ENCODE peak calls at places on chromosomes 16 and 17, in five cellular contexts. M is naive thymus-derived CD8-positive, alpha-beta T cell; F is GM12865; L is activated CD8-positive, alpha-beta T cell treated with anti-CD3 and anti-CD28 coated beads, Interleukin-2, amount 10 ng/mL, durations not matched to agents 7 days and 5 days; A is esophagus squamous epithelium. R is an unnamed sample.

GRCh38 chr17:19453296-19453695 is 42.3 kb downstream of the RNF112 start:
- DNase-seq in M (no peak), F (no peak), L (no peak), A (no peak), R (no peak)

GRCh38 chr17:47265983-47266541 is 12.4 kb downstream of the ITGB3 start:
- DNase-seq in M (no peak), F (no peak), L (no peak), A (no peak), R (no peak)

GRCh38 chr17:36851230-36851629 is 86.0 kb upstream of the LHX1 start:
- DNase-seq in M (no peak), F (no peak), L (no peak), A (no peak), R (no peak)

GRCh38 chr17:55444471-55445441 is 23.1 kb upstream of the MMD start:
- DNase-seq in M (no peak), F (peak), L (no peak), A (no peak), R (no peak)

GRCh38 chr17:77258638-77259037 is 117.9 kb downstream of the SEC14L1 start:
- DNase-seq in M (no peak), F (no peak), L (no peak), A (no peak), R (no peak)

GRCh38 chr17:32931686-32932085 is 3.7 kb downstream of the TMEM98 start:
- DNase-seq in M (no peak), F (no peak), L (no peak), A (no peak), R (no peak)

GRCh38 chr16:11235703-11235991 is 20.4 kb downstream of the SOCS1 start:
- DNase-seq in M (no peak), F (no peak), L (no peak), A (no peak), R (no peak)

GRCh38 chr16:66668777-66669444 is 27.6 kb downstream of the CMTM4 start:
- DNase-seq in M (no peak), F (no peak), L (no peak), A (no peak), R (no peak)

GRCh38 chr17:61486135-61487120 is 34.2 kb downstream of the TBX4 start:
- DNase-seq in M (no peak), F (no peak), L (no peak), A (no peak), R (no peak)

GRCh38 chr17:36978810-36979584 is 30.2 kb downstream of the AATF start:
- DNase-seq in M (no peak), F (no peak), L (no peak), A (no peak), R (no peak)

GRCh38 chr16:50839920-50840729 is 98.2 kb downstream of the CYLD start:
- DNase-seq in M (no peak), F (no peak), L (no peak), A (no peak), R (no peak)

GRCh38 chr17:42809250-42809649 is 10.6 kb downstream of the CNTD1 start:
- DNase-seq in M (no peak), F (no peak), L (no peak), A (no peak), R (no peak)

GRCh38 chr17:41784207-41784744 is 2.2 kb downstream of the JUP start:
- DNase-seq in M (no peak), F (peak), L (no peak), A (no peak), R (no peak)

GRCh38 chr16:84598391-84598750 is 19.5 kb downstream of the COTL1 start:
- DNase-seq in M (no peak), F (no peak), L (no peak), A (no peak), R (peak)

GRCh38 chr16:71412270-71413160 is 29.3 kb downstream of the TLE7 start:
- DNase-seq in M (peak), F (peak), L (peak), A (no peak), R (peak)

GRCh38 chr17:62713096-62713870 is 85.8 kb downstream of the MRC2 start:
- DNase-seq in M (no peak), F (no peak), L (no peak), A (no peak), R (no peak)

GRCh38 chr17:32523017-32523680 is 36.4 kb downstream of the CDK5R1 start:
- DNase-seq in M (no peak), F (peak), L (peak), A (no peak), R (peak)

GRCh38 chr16:51157698-51158097 is 6.6 kb upstream of the SALL1 start:
- DNase-seq in M (no peak), F (no peak), L (no peak), A (no peak), R (no peak)

GRCh38 chr16:51276335-51276734 is 125.3 kb upstream of the SALL1 start:
- DNase-seq in M (no peak), F (no peak), L (no peak), A (no peak), R (no peak)

GRCh38 chr17:48262982-48263586 is 155.5 kb downstream of the SNX11 start:
- DNase-seq in M (no peak), F (peak), L (no peak), A (no peak), R (no peak)

GRCh38 chr16:78638371-78638770 is 538.9 kb downstream of the WWOX start:
- DNase-seq in M (no peak), F (no peak), L (no peak), A (no peak), R (no peak)

GRCh38 chr17:43809121-43809520 is 23.8 kb downstream of the MPP3 start:
- DNase-seq in M (no peak), F (no peak), L (no peak), A (no peak), R (no peak)

GRCh38 chr17:67162771-67163170 is 82.2 kb downstream of the HELZ start:
- DNase-seq in M (no peak), F (no peak), L (no peak), A (no peak), R (no peak)

GRCh38 chr17:75784473-75785015 is at the start of gene UNK:
- DNase-seq in M (peak), F (peak), L (peak), A (peak), R (peak)

GRCh38 chr17:51692917-51693316 is 432.6 kb downstream of the UTP18 start:
- DNase-seq in M (peak), F (no peak), L (no peak), A (no peak), R (no peak)

GRCh38 chr16:50814043-50814442 is 72.2 kb downstream of the CYLD start:
- DNase-seq in M (no peak), F (no peak), L (no peak), A (no peak), R (no peak)

GRCh38 chr17:5097101-5097834 is 14.4 kb downstream of the ZNF232 start:
- DNase-seq in M (peak), F (no peak), L (peak), A (no peak), R (peak)

GRCh38 chr17:83176272-83176955 is 97.0 kb downstream of the METRNL start:
- DNase-seq in M (no peak), F (peak), L (peak), A (no peak), R (no peak)

GRCh38 chr17:81509687-81510523 is 2.7 kb downstream of the ACTG1 start:
- DNase-seq in M (peak), F (peak), L (no peak), A (no peak), R (peak)

GRCh38 chr16:14097182-14097951 is 26.2 kb downstream of the MRTFB start:
- DNase-seq in M (no peak), F (no peak), L (no peak), A (no peak), R (no peak)

GRCh38 chr17:19401321-19402010 is 9.6 kb upstream of the RNF112 start:
- DNase-seq in M (no peak), F (no peak), L (no peak), A (no peak), R (no peak)

GRCh38 chr16:70526403-70526802 is 2.8 kb downstream of the SF3B3 start:
- DNase-seq in M (no peak), F (no peak), L (no peak), A (no peak), R (no peak)

GRCh38 chr16:66382171-66382965 is 15.9 kb downstream of the CDH5 start:
- DNase-seq in M (no peak), F (no peak), L (no peak), A (no peak), R (no peak)

GRCh38 chr17:8248751-8249607 is at the start of gene PFAS:
- DNase-seq in M (peak), F (peak), L (peak), A (peak), R (peak)

GRCh38 chr17:7217113-7217987 is 2.3 kb downstream of the DLG4 start:
- DNase-seq in M (no peak), F (no peak), L (no peak), A (no peak), R (peak)

R was measured in CD4-positive, alpha-beta memory T cell.